ENCODE peak calls at places on chromosomes 13 and 19, in nine cellular contexts. E, X, I, K, A, C, F, M and S are unnamed samples.

GRCh38 chr19:49335071-49335783 is at the start of gene CD37:
- DNase-seq in E (no peak), X (no peak), I (no peak), K (no peak), A (peak; percentile 55), C (no peak), F (no peak), M (no peak), S (peak; percentile 60)

GRCh38 chr13:50129923-50130685 is 114.9 kb downstream of the KCNRG start:
- DNase-seq in E (no peak), X (peak; percentile 48), I (peak; percentile 59), K (peak; percentile 58), A (no peak), C (peak; percentile 80), F (no peak), M (no peak), S (no peak)

GRCh38 chr13:20610006-20610405 is 43.0 kb downstream of the IFT88 start:
- DNase-seq in E (no peak), X (no peak), I (no peak), K (no peak), A (no peak), C (no peak), F (no peak), M (no peak), S (no peak)

GRCh38 chr13:74219571-74219970 is 85.4 kb upstream of the KLF12 start:
- DNase-seq in E (no peak), X (no peak), I (no peak), K (no peak), A (no peak), C (no peak), F (no peak), M (no peak), S (no peak)

GRCh38 chr19:17681505-17682125 is 6.5 kb downstream of the UNC13A start:
- DNase-seq in E (peak; percentile 60), X (peak; percentile 63), I (no peak), K (peak; percentile 89), A (peak; percentile 5), C (no peak), F (no peak), M (no peak), S (no peak)

GRCh38 chr13:104365430-104365829 is 1299.2 kb upstream of the SLC10A2 start:
- DNase-seq in E (no peak), X (no peak), I (no peak), K (no peak), A (no peak), C (no peak), F (no peak), M (no peak), S (no peak)

GRCh38 chr13:42221321-42221720 is 50.6 kb upstream of the AKAP11 start:
- DNase-seq in E (no peak), X (no peak), I (no peak), K (no peak), A (no peak), C (no peak), F (no peak), M (no peak), S (no peak)

GRCh38 chr13:30805603-30806011 is 70.3 kb downstream of the ALOX5AP start:
- DNase-seq in E (no peak), X (no peak), I (no peak), K (peak; percentile 21), A (no peak), C (no peak), F (no peak), M (no peak), S (no peak)

GRCh38 chr19:19866599-19867248 is 1.0 kb downstream of the ZNF253 start:
- DNase-seq in E (peak; percentile 29), X (peak; percentile 9), I (no peak), K (peak; percentile 6), A (peak; percentile 25), C (peak; percentile 21), F (no peak), M (no peak), S (no peak)

GRCh38 chr13:31068119-31068423 is 93.6 kb downstream of the HSPH1 start:
- DNase-seq in E (no peak), X (no peak), I (no peak), K (no peak), A (no peak), C (no peak), F (no peak), M (no peak), S (no peak)

GRCh38 chr19:47447470-47448359 is 24.0 kb downstream of the SLC8A2 start:
- DNase-seq in E (peak; percentile 17), X (peak; percentile 41), I (peak; percentile 41), K (peak; percentile 88), A (no peak), C (no peak), F (no peak), M (no peak), S (no peak)

GRCh38 chr13:109000207-109000606 is 370.8 kb downstream of the MYO16 start:
- DNase-seq in E (no peak), X (no peak), I (no peak), K (peak; percentile 10), A (no peak), C (no peak), F (no peak), M (no peak), S (no peak)

GRCh38 chr19:14149509-14149994 is 13.2 kb upstream of the ASF1B start:
- DNase-seq in E (peak; percentile 37), X (peak; percentile 24), I (peak; percentile 84), K (no peak), A (peak; percentile 48), C (peak; percentile 85), F (no peak), M (no peak), S (no peak)

GRCh38 chr13:113837554-113838355 is 26.1 kb downstream of the GAS6 start:
- DNase-seq in E (peak; percentile 99), X (peak; percentile 99), I (peak; percentile 98), K (no peak), A (no peak), C (peak; percentile 96), F (peak; percentile 99), M (peak; percentile 89), S (no peak)

DNA sequence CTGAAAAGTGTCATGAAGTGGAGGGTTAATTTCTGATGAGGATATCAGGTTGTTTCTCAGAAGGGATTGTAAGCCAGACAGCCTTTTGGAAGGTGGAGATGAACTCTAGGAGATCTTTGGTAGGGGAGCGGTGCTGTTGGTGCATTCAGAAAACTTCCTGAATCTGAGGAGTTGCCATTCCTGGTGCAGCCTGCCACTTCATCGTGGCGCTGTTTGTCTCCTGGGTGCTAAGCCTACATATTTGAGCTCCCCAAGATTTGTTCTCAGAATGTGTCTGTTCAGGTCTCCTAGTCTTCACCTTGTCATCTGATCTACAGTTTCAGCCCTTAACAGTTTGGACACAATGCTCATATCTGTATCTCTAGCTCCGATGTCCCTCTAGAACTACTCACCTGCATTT is 285.6 kb downstream of the MTUS2 start:
- DNase-seq in E (no peak), X (no peak), I (no peak), K (no peak), A (no peak), C (no peak), F (no peak), M (no peak), S (no peak)
- TF ChIP-seq CTCF in E (no peak), X (no peak), I (no peak), K (no peak), A (no peak), C (no peak), F (no peak), M (no peak), S (no peak)

DNA sequence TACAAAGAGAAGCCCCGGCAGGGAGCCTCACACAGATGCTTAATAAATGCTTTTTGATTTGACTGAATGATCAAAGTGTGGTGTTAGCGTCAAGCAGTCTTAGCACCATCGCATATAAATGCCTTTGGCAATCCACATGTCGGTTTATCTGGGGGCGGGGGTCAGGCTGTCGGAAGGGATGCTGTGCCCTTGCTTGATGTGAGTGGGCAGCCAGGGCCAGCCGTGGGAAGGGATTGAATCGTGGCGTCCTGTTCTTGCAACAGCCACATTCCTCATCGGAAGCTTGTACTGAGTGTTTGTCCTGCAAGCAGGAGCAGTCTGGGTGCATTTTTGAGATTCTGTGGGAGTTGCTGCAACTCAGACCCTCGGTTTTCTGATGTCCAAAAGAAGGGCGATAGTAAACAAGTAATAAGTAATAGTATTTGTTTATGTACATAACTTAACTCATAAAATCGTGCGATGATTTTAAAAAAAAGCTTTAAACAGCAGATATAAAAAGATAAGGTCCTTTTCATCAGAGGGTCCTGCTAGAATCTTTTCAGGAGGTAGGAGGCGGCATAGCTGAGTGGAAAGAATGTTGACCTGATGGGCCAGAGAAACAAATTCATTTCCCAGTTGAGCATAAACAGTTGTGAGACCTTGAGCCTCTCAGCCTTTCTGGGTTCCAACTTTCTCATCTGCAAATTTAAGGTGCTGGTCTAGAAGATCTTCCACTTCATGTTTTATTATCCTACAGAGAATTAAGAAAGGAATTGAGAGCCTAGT is 173.3 kb downstream of the LACC1 start:
- DNase-seq in E (peak; percentile 63), X (peak; percentile 32), I (peak; percentile 30), K (peak; percentile 40), A (no peak), C (peak; percentile 30), F (no peak), M (no peak), S (no peak)
- TF ChIP-seq CTCF in E (no peak), X (no peak), I (peak; percentile 20), K (no peak), A (no peak), C (no peak), F (no peak), M (peak; percentile 13), S (no peak)

DNA sequence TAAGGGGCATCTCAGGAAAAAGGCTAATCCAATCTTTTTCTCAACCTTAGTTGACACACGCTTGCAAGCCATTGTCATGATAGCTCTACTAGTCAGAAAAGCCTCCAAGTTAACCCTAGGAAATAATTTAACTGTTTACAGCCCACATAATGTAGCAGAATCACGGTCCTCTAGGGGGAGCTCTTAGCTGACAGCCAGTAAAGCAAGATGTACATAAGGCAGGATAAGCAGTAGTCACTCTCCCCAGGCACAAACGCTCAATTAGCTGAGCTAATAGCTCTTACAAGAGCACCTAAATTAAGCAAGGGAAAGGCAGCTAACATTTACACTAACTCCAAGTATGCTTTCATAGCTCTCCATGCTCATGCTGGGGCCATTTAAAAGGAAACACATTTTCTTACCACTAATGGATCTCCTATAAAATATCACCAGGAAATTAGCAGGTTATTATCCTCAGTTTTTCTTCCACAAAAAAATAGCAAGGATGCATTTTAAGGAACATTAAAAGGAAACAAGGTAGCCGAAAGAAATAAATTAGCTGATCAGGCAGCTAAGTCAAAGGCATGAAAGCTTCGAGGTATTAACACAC is 33.7 kb upstream of the ZSCAN5A start:
- DNase-seq in E (peak; percentile 7), X (peak; percentile 15), I (no peak), K (no peak), A (no peak), C (no peak), F (no peak), M (no peak), S (no peak)
- TF ChIP-seq CTCF in E (peak; percentile 34), X (peak; percentile 39), I (no peak), K (no peak), A (no peak), C (no peak), F (peak; percentile 9), M (peak; percentile 31), S (peak; percentile 33)

DNA sequence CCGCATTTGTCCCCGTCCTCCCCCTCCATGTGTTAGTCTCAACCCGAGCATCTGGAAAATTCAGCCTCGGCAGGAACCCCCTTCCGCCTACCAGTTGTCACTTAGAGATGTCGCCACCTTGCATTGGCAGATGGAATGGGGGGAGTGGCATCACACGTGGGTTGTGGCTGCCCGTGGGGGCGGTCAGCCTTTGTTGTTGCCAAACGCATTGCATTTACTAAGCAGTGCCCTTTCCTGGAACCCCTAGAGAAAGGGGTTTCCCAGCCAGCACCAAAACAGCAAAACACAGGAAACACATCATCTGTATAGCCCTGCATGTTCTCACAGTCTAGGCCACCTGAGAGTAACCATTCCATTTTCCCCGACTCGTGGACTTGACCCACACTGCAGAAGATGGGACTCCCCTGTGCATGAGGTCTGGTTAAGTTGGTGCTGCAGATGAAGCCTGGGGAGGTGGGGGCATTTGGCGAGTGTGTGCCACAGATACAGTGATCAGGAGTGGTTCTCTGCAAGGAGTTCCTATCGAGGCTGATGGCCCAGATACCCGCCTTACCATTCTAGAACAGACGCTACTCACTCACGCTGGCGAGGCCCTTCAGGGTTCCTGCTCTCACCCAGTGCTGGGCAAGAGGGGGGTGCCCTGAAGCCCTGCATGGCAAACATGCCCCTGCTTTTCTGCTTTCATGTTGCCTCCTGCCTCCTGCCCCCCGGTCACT is 38.3 kb downstream of the TMED1 start:
- DNase-seq in E (no peak), X (no peak), I (no peak), K (no peak), A (peak; percentile 64), C (no peak), F (no peak), M (no peak), S (no peak)
- TF ChIP-seq CTCF in E (no peak), X (no peak), I (no peak), K (no peak), A (no peak), C (no peak), F (no peak), M (no peak), S (no peak)